ENCODE peak calls at places on chromosomes 13 and 19, in eight cellular contexts. K is kidney; I is cardiac muscle cell; H is CD8-positive, alpha-beta memory T cell; O is uterus; T is neural progenitor cell; W is IMR-90; A is A549. P is an unnamed sample.

GRCh38 chr19:38004505-38005223 is 97.7 kb downstream of the SIPA1L3 start:
- DNase-seq in I (peak), H (no peak), A (peak), W (peak), O (peak), T (peak), K (peak), P (peak)

GRCh38 chr13:25118371-25118770 is 22.4 kb downstream of the PABPC3 start:
- DNase-seq in O (no peak), K (no peak), H (no peak), A (no peak), T (no peak), W (no peak), I (no peak), P (no peak)

GRCh38 chr19:12202250-12202649 is 39.4 kb downstream of the ZNF136 start:
- DNase-seq in K (no peak), I (peak), A (no peak), O (no peak), W (no peak), T (peak), H (peak), P (no peak)

GRCh38 chr13:39527961-39528720 is 74.9 kb downstream of the LHFPL6 start:
- DNase-seq in H (no peak), I (peak), K (no peak), T (no peak), A (peak), O (peak), W (peak), P (no peak)

GRCh38 chr19:40565355-40565754 is 11.3 kb upstream of the SHKBP1 start:
- DNase-seq in H (no peak), O (no peak), I (no peak), K (peak), A (no peak), T (no peak), W (no peak), P (no peak)

GRCh38 chr13:29484796-29485195 is 110.7 kb downstream of the SLC7A1 start:
- DNase-seq in I (no peak), A (no peak), K (no peak), O (no peak), H (no peak), W (no peak), T (no peak), P (no peak)

GRCh38 chr13:90308249-90308648 is 1039.2 kb upstream of the MIR17HG start:
- DNase-seq in O (no peak), A (no peak), I (no peak), W (no peak), H (no peak), T (no peak), K (no peak), P (no peak)

GRCh38 chr19:15595069-15595468 is 19.9 kb upstream of the CYP4F8 start:
- DNase-seq in I (no peak), T (no peak), K (no peak), H (no peak), A (no peak), W (no peak), O (no peak), P (no peak)

GRCh38 chr19:3618144-3618810 is 8.3 kb downstream of the CACTIN start:
- DNase-seq in O (peak), T (peak), W (peak), H (peak), I (peak), A (peak), K (peak), P (no peak)

GRCh38 chr13:37870895-37871550 is 1.5 kb upstream of the TRPC4 start:
- DNase-seq in A (no peak), T (peak), H (no peak), K (no peak), I (peak), O (no peak), W (peak), P (no peak)

GRCh38 chr19:35211545-35212230 is 16.9 kb downstream of the FAM187B start:
- DNase-seq in K (peak), W (no peak), T (no peak), A (no peak), H (peak), O (peak), I (no peak), P (no peak)

GRCh38 chr13:50357586-50358118 is 342.4 kb downstream of the KCNRG start:
- DNase-seq in O (peak), I (peak), W (peak), T (no peak), A (no peak), H (no peak), K (no peak), P (no peak)

GRCh38 chr13:22883961-22884360 is 296.8 kb upstream of the SGCG start:
- DNase-seq in W (no peak), A (no peak), T (peak), O (no peak), I (no peak), H (no peak), K (peak), P (no peak)

GRCh38 chr13:102769679-102770078 is 3.9 kb downstream of the TEX30 start:
- DNase-seq in I (peak), W (peak), T (no peak), O (no peak), K (no peak), H (no peak), A (no peak), P (no peak)

GRCh38 chr13:30319130-30319529 is 11.8 kb upstream of the KATNAL1 start:
- DNase-seq in K (no peak), H (no peak), O (no peak), T (no peak), A (no peak), I (no peak), W (no peak), P (no peak)

GRCh38 chr13:99525967-99526366 is 24.7 kb downstream of the TM9SF2 start:
- DNase-seq in W (peak), O (no peak), I (no peak), H (no peak), K (no peak), A (no peak), T (no peak), P (no peak)

GRCh38 chr13:27524981-27525975 is 74.9 kb upstream of the MTIF3 start:
- DNase-seq in K (no peak), O (no peak), H (no peak), A (no peak), W (no peak), T (no peak), I (no peak), P (no peak)

GRCh38 chr13:100657881-100658315 is 16.7 kb downstream of the TMTC4 start:
- DNase-seq in H (no peak), I (no peak), A (no peak), O (no peak), K (no peak), W (no peak), T (no peak), P (no peak)

GRCh38 chr13:113226873-113227272 is 17.5 kb downstream of the CUL4A start:
- DNase-seq in T (no peak), I (no peak), H (no peak), A (no peak), K (no peak), O (no peak), W (peak), P (no peak)

GRCh38 chr13:113220141-113220598 is 10.8 kb downstream of the CUL4A start:
- DNase-seq in O (no peak), I (no peak), A (no peak), K (no peak), H (no peak), W (no peak), T (no peak), P (no peak)

GRCh38 chr13:113220877-113221276 is 11.5 kb downstream of the CUL4A start:
- DNase-seq in I (no peak), W (no peak), T (peak), O (no peak), H (no peak), K (no peak), A (peak), P (no peak)

GRCh38 chr13:113225515-113225914 is 16.1 kb downstream of the CUL4A start:
- DNase-seq in O (no peak), A (no peak), W (no peak), T (no peak), I (no peak), K (no peak), H (no peak), P (no peak)

DNA sequence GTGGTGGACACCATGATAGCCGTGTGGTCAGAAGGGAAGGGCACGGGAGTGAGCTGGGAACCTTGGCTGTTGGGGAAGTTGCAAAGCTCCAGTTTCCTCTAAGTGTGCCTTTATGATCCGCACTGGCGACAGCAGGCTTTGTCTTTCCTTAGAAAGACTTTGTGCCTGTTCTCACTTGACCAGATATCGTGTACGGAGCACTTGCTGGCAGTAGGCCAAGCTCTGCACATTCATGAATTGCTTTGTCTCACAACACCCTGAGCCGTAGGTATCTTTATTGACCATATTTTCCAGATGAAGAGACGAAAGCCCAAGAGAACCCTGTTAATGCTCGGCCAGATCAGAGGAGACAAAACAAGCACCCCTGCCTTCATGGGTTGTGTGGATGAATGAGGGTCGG is 15.1 kb downstream of the CUL4A start:
- DNase-seq in K (no peak), W (no peak), O (no peak), T (no peak), H (no peak), I (no peak), A (no peak), P (no peak)
- H3K4me3 ChIP-seq in K (no peak), W (no peak), O (no peak), T (no peak), H (no peak), I (no peak), A (no peak), P (no peak)

GRCh38 chr19:18942692-18943091 is 1.7 kb upstream of the HOMER3 start:
- DNase-seq in T (no peak), O (no peak), H (no peak), A (no peak), I (no peak), W (no peak), K (no peak), P (no peak)
- H3K4me3 ChIP-seq in T (no peak), O (no peak), H (no peak), A (no peak), I (no peak), W (no peak), K (no peak), P (no peak)

GRCh38 chr13:41019027-41019487 is at the start of gene ELF1:
- DNase-seq in W (peak), H (peak), K (peak), A (peak), T (no peak), I (peak), O (no peak), P (peak)
- H3K4me3 ChIP-seq in W (no peak), H (peak), K (peak), A (peak), T (no peak), I (no peak), O (peak), P (peak)

DNA sequence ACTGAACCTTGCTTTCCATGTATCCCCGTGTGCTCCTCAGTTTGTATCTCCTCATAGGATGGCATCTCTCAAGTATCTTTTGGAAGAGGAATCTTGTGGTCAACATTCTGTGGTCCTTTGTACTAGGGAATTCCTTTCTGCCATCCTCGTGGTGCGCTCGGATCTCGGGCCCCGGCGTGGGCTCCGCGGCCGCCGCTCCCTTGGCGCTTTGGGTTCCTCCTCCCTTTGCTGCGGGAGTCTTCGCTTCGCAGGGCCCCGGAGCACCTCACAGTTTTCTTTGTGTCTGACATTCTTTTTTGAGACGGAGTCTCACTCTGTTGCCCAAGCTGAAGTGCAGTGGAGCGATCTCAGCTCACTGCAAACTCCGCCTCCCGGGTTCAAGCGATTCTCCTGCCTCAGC is 264.7 kb downstream of the IRS2 start:
- DNase-seq in H (no peak), K (no peak), A (no peak), O (no peak), W (no peak), T (no peak), I (no peak), P (no peak)
- H3K4me3 ChIP-seq in H (no peak), K (no peak), A (no peak), O (no peak), W (no peak), T (no peak), I (no peak), P (no peak)

DNA sequence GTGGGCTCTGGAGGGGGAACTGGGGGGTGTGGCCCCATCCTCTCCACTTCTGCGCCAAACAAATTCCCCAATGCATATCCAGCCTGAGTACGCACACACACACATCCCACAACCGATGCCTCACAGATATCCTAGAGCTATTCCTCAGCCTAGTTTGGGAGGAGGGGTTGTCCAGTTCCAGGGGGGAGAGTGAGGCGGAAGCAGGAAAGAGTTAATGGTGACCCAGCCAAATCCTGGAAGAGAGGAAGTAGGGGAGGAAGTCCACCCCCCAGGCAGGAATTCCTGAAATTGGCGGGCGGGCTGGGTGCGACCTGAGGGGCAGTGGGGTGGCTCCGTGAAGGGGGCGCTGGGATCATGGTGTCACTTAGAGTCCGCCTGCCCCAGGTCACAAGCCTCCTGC is 897 bp downstream of the GPR4 start:
- DNase-seq in H (no peak), A (no peak), W (no peak), K (no peak), T (no peak), O (no peak), I (no peak), P (no peak)
- H3K4me3 ChIP-seq in H (no peak), A (no peak), W (no peak), K (peak), T (no peak), O (peak), I (no peak), P (no peak)

GRCh38 chr19:7679017-7679720 is 1.5 kb upstream of the TRAPPC5 start:
- DNase-seq in W (no peak), H (peak), K (no peak), T (no peak), A (peak), O (no peak), I (no peak), P (peak)
- H3K4me3 ChIP-seq in W (no peak), H (no peak), K (no peak), T (no peak), A (no peak), O (no peak), I (no peak), P (peak)